ENCODE peak calls at places on chromosomes 1 and 21, in five cellular contexts. K, R, O, B and C are unnamed samples.

GRCh38 chr1:217281332-217281731 is 349.6 kb downstream of the GPATCH2 start:
- DNase-seq in R (no peak), B (no peak), O (no peak), K (no peak), C (no peak)

GRCh38 chr21:42199488-42200463 is 19.2 kb upstream of the ABCG1 start:
- DNase-seq in O (no peak), R (peak), B (peak), K (no peak), C (peak)

GRCh38 chr1:63255153-63255552 is 67.2 kb upstream of the FOXD3 start:
- DNase-seq in K (no peak), B (no peak), R (no peak), O (no peak), C (no peak)

GRCh38 chr1:168823988-168824387 is 95.0 kb upstream of the DPT start:
- DNase-seq in R (no peak), O (no peak), B (no peak), K (peak), C (no peak)

GRCh38 chr1:9503001-9503675 is 36.1 kb upstream of the SLC25A33 start:
- DNase-seq in B (no peak), O (no peak), K (no peak), R (no peak), C (no peak)

GRCh38 chr1:169112241-169112640 is 5.8 kb downstream of the ATP1B1 start:
- DNase-seq in O (no peak), K (no peak), R (no peak), B (no peak), C (peak)

GRCh38 chr1:182993746-182994145 is 29.5 kb upstream of the LAMC1 start:
- DNase-seq in O (no peak), K (no peak), R (no peak), B (no peak), C (no peak)

GRCh38 chr1:65440915-65441314 is 20.4 kb downstream of the LEPR start:
- DNase-seq in R (no peak), O (no peak), K (no peak), B (no peak), C (no peak)

GRCh38 chr1:31243451-31244286 is 4.0 kb upstream of the NKAIN1 start:
- DNase-seq in K (no peak), B (no peak), R (no peak), O (no peak), C (no peak)

GRCh38 chr1:34984435-34985062 is 598 bp downstream of the TMEM35B start:
- DNase-seq in B (no peak), R (peak), O (peak), K (peak), C (no peak)

GRCh38 chr1:151831605-151832004 is at the start of gene RORC:
- DNase-seq in B (no peak), O (no peak), K (peak), R (no peak), C (no peak)
- H3K4me3 ChIP-seq in B (no peak), O (no peak), K (peak), R (no peak), C (no peak)

GRCh38 chr1:53542551-53542950 is 83.4 kb downstream of the DMRTB1 start:
- DNase-seq in O (no peak), K (no peak), B (no peak), R (no peak), C (no peak)

GRCh38 chr1:53541263-53541625 is 82.0 kb downstream of the DMRTB1 start:
- DNase-seq in R (no peak), O (no peak), K (no peak), B (no peak), C (no peak)

GRCh38 chr1:53540604-53541262 is 81.5 kb downstream of the DMRTB1 start:
- DNase-seq in O (no peak), R (no peak), K (no peak), B (no peak), C (no peak)

GRCh38 chr1:53543130-53543770 is 84.1 kb downstream of the DMRTB1 start:
- DNase-seq in K (no peak), R (no peak), B (no peak), O (no peak), C (no peak)

GRCh38 chr1:53541761-53542550 is 82.8 kb downstream of the DMRTB1 start:
- DNase-seq in R (no peak), O (no peak), K (no peak), B (peak), C (peak)
- TF ChIP-seq CTCF in R (no peak), O (peak), K (no peak), B (peak), C (peak)

DNA sequence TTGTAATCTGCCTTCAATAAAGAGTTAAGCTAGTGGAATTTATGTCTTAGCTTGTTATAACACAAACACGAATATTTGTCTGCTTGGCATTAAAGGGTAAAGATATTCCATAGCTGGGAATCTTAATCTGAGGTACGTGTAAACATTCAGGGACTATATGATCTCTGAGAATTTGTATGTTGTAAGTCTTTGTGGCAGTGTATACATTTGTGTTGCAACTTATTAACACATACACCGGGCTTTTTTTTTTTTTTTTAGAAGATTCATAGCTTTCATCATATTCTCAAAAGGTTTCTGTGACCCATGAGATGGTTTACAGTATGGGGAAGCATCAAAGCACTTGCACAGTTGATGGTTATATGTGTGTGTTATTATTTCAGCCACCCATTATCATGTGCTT is 3.0 kb downstream of the GGPS1 start:
- DNase-seq in B (no peak), K (no peak), O (no peak), R (no peak), C (no peak)
- H3K4me3 ChIP-seq in B (peak), K (no peak), O (no peak), R (no peak), C (no peak)

GRCh38 chr1:115145221-115145620 is 55.9 kb upstream of the TSPAN2 start:
- DNase-seq in K (no peak), B (no peak), O (no peak), R (no peak), C (no peak)

GRCh38 chr1:115141145-115141454 is 51.8 kb upstream of the TSPAN2 start:
- DNase-seq in B (no peak), O (no peak), K (no peak), R (no peak), C (no peak)

GRCh38 chr1:115140442-115141144 is 51.3 kb upstream of the TSPAN2 start:
- DNase-seq in B (no peak), K (no peak), O (no peak), R (no peak), C (no peak)

GRCh38 chr1:115144176-115144575 is 54.9 kb upstream of the TSPAN2 start:
- DNase-seq in R (no peak), K (no peak), B (no peak), O (no peak), C (no peak)

DNA sequence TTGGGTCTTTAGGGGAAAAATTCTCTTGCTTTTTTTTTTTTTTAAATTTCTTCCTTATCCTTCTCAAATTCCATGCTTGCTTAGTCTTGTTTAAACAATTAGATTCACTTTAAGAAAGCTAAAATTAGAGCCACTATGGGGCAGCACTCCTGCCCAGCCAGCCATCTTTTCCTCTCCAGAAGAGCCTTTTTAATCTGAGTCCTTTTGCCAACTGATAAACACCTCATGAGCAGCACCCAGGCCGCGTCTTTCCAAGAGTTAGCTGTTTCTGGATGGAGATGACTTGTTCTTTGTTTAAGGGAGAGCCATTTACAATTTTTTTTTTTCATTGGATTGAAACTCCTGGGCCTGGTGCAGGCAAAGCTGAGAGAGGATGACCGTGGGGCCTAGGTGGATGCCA is 53.3 kb upstream of the TSPAN2 start:
- DNase-seq in R (no peak), K (no peak), B (no peak), O (no peak), C (no peak)
- TF ChIP-seq CTCF in R (no peak), K (peak), B (peak), O (no peak), C (peak)

GRCh38 chr1:206924549-206925115 is 2.9 kb upstream of the FCMR start:
- DNase-seq in K (no peak), B (no peak), O (no peak), R (no peak), C (no peak)

GRCh38 chr1:206923961-206924548 is 2.3 kb upstream of the FCMR start:
- DNase-seq in O (peak), K (no peak), R (peak), B (no peak), C (no peak)

GRCh38 chr1:206922524-206922923 is 783 bp upstream of the FCMR start:
- DNase-seq in B (no peak), K (no peak), O (no peak), R (no peak), C (no peak)

GRCh38 chr1:206923009-206923960 is 1.5 kb upstream of the FCMR start:
- DNase-seq in K (no peak), O (peak), B (no peak), R (no peak), C (no peak)

GRCh38 chr1:206921772-206922265 is at the start of gene FCMR:
- DNase-seq in O (peak), B (no peak), K (peak), R (no peak), C (no peak)
- H3K4me3 ChIP-seq in O (no peak), B (no peak), K (no peak), R (no peak), C (no peak)

GRCh38 chr1:97190326-97190725 is 468.7 kb downstream of the PTBP2 start:
- DNase-seq in B (no peak), O (no peak), R (no peak), K (no peak), C (no peak)

GRCh38 chr1:97186381-97186780 is 464.8 kb downstream of the PTBP2 start:
- DNase-seq in R (peak), O (no peak), B (no peak), K (no peak), C (no peak)
- TF ChIP-seq CTCF in R (peak), O (peak), B (peak), K (peak), C (peak)

GRCh38 chr1:29462096-29462495 is 225.8 kb downstream of the PTPRU start:
- DNase-seq in B (no peak), K (no peak), O (no peak), R (no peak), C (no peak)
- H3K4me3 ChIP-seq in B (no peak), K (no peak), O (no peak), R (no peak), C (no peak)

GRCh38 chr1:11781298-11781697 is 19.3 kb downstream of the C1orf167 start:
- DNase-seq in B (no peak), R (no peak), K (no peak), O (no peak), C (no peak)
- TF ChIP-seq CTCF in B (no peak), R (no peak), K (no peak), O (no peak), C (no peak)

DNA sequence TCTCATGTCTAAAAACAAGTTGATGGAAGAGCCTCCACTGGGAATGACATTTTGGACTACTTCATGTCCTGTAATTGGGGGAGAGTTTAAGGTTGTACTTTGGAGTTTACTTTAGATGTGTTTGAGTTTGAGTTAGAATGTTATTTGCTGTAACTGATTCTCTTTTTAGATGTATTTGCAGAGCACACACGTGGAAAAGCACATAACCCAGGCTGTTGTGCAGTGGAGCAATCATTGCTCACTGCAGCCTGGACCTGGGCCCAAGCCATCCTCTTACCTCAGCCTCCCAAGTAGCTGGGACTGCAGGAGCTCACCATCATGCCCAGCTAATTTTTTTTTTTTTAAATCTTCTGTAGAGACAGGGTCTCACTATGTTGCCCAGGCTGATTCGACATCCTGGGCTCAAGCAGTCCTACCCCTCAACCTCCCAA is 36.7 kb upstream of the SH3D21 start:
- DNase-seq in R (no peak), O (no peak), B (no peak), K (no peak), C (no peak)
- H3K4me3 ChIP-seq in R (no peak), O (no peak), B (no peak), K (no peak), C (no peak)

GRCh38 chr1:21773585-21773984 is 9.4 kb downstream of the USP48 start:
- DNase-seq in O (no peak), R (peak), B (no peak), K (no peak), C (no peak)
- TF ChIP-seq CTCF in O (no peak), R (no peak), B (no peak), K (no peak), C (no peak)